ENCODE peak calls at places on chromosome 17, in eight cellular contexts. E, A, P, J, L, G, F and C are unnamed samples.

GRCh38 chr17:35056013-35056412 is 7.5 kb downstream of the RFFL start:
- DNase-seq in E (no peak), A (no peak), P (no peak), J (no peak), L (no peak), G (no peak), F (no peak), C (no peak)

GRCh38 chr17:56926270-56926669 is 12.4 kb upstream of the TRIM25 start:
- DNase-seq in E (no peak), A (no peak), P (no peak), J (no peak), L (no peak), G (no peak), F (no peak), C (no peak)

GRCh38 chr17:73025041-73025440 is 67.4 kb downstream of the SLC39A11 start:
- DNase-seq in E (no peak), A (no peak), P (no peak), J (no peak), L (no peak), G (no peak), F (no peak), C (no peak)

GRCh38 chr17:80084773-80085172 is 16.6 kb upstream of the GAA start:
- DNase-seq in E (no peak), A (peak), P (no peak), J (no peak), L (no peak), G (no peak), F (no peak), C (no peak)

GRCh38 chr17:66947311-66947710 is 17.2 kb upstream of the CACNG4 start:
- DNase-seq in E (no peak), A (no peak), P (no peak), J (no peak), L (no peak), G (no peak), F (no peak), C (no peak)

GRCh38 chr17:48804936-48805411 is 12.1 kb downstream of the TTLL6 start:
- DNase-seq in E (peak), A (peak), P (peak), J (peak), L (peak), G (peak), F (peak), C (peak)

GRCh38 chr17:66200685-66201092 is 8.8 kb upstream of the CEP112 start:
- DNase-seq in E (peak), A (no peak), P (peak), J (peak), L (peak), G (peak), F (peak), C (peak)

GRCh38 chr17:71252446-71252845 is 868.4 kb upstream of the SOX9 start:
- DNase-seq in E (no peak), A (no peak), P (no peak), J (no peak), L (no peak), G (no peak), F (no peak), C (no peak)

GRCh38 chr17:694239-694638 is 20.4 kb downstream of the VPS53 start:
- DNase-seq in E (no peak), A (no peak), P (no peak), J (no peak), L (no peak), G (no peak), F (no peak), C (peak)

GRCh38 chr17:50181601-50182345 is 16.0 kb downstream of the SGCA start:
- DNase-seq in E (no peak), A (no peak), P (no peak), J (no peak), L (no peak), G (no peak), F (no peak), C (peak)

GRCh38 chr17:54900457-54901229 is at the start of gene TOM1L1:
- DNase-seq in E (peak), A (peak), P (no peak), J (peak), L (peak), G (no peak), F (no peak), C (peak)

GRCh38 chr17:47223007-47223406 is 13.9 kb downstream of the MYL4 start:
- DNase-seq in E (no peak), A (no peak), P (no peak), J (no peak), L (no peak), G (no peak), F (no peak), C (peak)

GRCh38 chr17:9935408-9935807 is 30.3 kb upstream of the RCVRN start:
- DNase-seq in E (no peak), A (peak), P (no peak), J (no peak), L (no peak), G (no peak), F (no peak), C (no peak)

GRCh38 chr17:32936894-32937500 is 9.0 kb downstream of the TMEM98 start:
- DNase-seq in E (peak), A (peak), P (peak), J (peak), L (peak), G (peak), F (peak), C (peak)

GRCh38 chr17:15945493-15946209 is 721 bp downstream of the ADORA2B start:
- DNase-seq in E (peak), A (no peak), P (no peak), J (no peak), L (peak), G (no peak), F (no peak), C (peak)

GRCh38 chr17:76623271-76624146 is 20.0 kb downstream of the ST6GALNAC1 start:
- DNase-seq in E (peak), A (peak), P (peak), J (peak), L (peak), G (peak), F (peak), C (peak)

GRCh38 chr17:66920965-66921364 is 43.5 kb upstream of the CACNG4 start:
- DNase-seq in E (no peak), A (no peak), P (no peak), J (no peak), L (no peak), G (no peak), F (no peak), C (peak)

GRCh38 chr17:77453613-77454559 is 313.1 kb downstream of the SEC14L1 start:
- DNase-seq in E (peak), A (no peak), P (peak), J (peak), L (peak), G (no peak), F (peak), C (no peak)

GRCh38 chr17:50758524-50758923 is 8.8 kb downstream of the ANKRD40CL start:
- DNase-seq in E (no peak), A (no peak), P (no peak), J (no peak), L (no peak), G (no peak), F (no peak), C (peak)

GRCh38 chr17:13474073-13474800 is 127.5 kb downstream of the HS3ST3A1 start:
- DNase-seq in E (no peak), A (no peak), P (no peak), J (no peak), L (no peak), G (no peak), F (no peak), C (peak)

GRCh38 chr17:82031885-82032627 is 578 bp downstream of the RAC3 start:
- DNase-seq in E (peak), A (no peak), P (peak), J (no peak), L (peak), G (no peak), F (no peak), C (no peak)

GRCh38 chr17:77675411-77675810 is 283.1 kb upstream of the TNRC6C start:
- DNase-seq in E (no peak), A (no peak), P (no peak), J (no peak), L (no peak), G (no peak), F (no peak), C (no peak)

GRCh38 chr17:72945468-72945867 is 147.0 kb downstream of the SLC39A11 start:
- DNase-seq in E (no peak), A (no peak), P (no peak), J (no peak), L (no peak), G (no peak), F (no peak), C (no peak)

GRCh38 chr17:55295411-55296170 is 30.8 kb downstream of the HLF start:
- DNase-seq in E (peak), A (no peak), P (peak), J (peak), L (peak), G (peak), F (peak), C (no peak)

GRCh38 chr17:35844547-35844946 is 24.1 kb downstream of the HEATR9 start:
- DNase-seq in E (no peak), A (no peak), P (no peak), J (no peak), L (no peak), G (no peak), F (no peak), C (no peak)

GRCh38 chr17:5035356-5035755 is at the start of gene SLC52A1:
- DNase-seq in E (no peak), A (no peak), P (no peak), J (no peak), L (peak), G (no peak), F (no peak), C (no peak)

GRCh38 chr17:80722656-80723055 is 178.0 kb downstream of the RPTOR start:
- DNase-seq in E (no peak), A (no peak), P (no peak), J (no peak), L (no peak), G (no peak), F (no peak), C (no peak)

GRCh38 chr17:45433136-45433535 is 466 bp upstream of the ARHGAP27 start:
- DNase-seq in E (no peak), A (no peak), P (no peak), J (no peak), L (no peak), G (no peak), F (no peak), C (no peak)

GRCh38 chr17:7048968-7049367 is 5.1 kb upstream of the SLC16A11 start:
- DNase-seq in E (no peak), A (no peak), P (no peak), J (no peak), L (no peak), G (no peak), F (no peak), C (no peak)